ENCODE peak calls at places on chromosomes 11 and 22, in seven cellular contexts. D is IMR-90, X is astrocyte of the cerebellum, G is type B pancreatic cell, I is AG04450, P is cardiac fibroblast, B is thoracic aorta. N is an unnamed sample.
A peak's percentile ranks its signal among the peaks of the same experiment; 100 is the strongest.

GRCh38 chr11:72703281-72704008 is 29.2 kb upstream of the PDE2A start:
- DNase-seq in I (no peak), P (peak; percentile 94), B (no peak), G (no peak), D (peak; percentile 63), X (no peak), N (peak; percentile 75)

GRCh38 chr11:119029340-119030028 is 1.2 kb downstream of the SLC37A4 start:
- DNase-seq in I (no peak), P (no peak), X (no peak), D (no peak), B (no peak), G (no peak), N (no peak)

GRCh38 chr22:46122980-46123693 is 27.2 kb upstream of the PPARA start:
- DNase-seq in B (no peak), G (no peak), D (no peak), P (no peak), X (no peak), I (no peak), N (no peak)

GRCh38 chr22:37906364-37907008 is 389 bp downstream of the MICALL1 start:
- DNase-seq in D (no peak), P (no peak), B (no peak), G (no peak), I (no peak), X (no peak), N (no peak)

GRCh38 chr22:49994361-49995058 is 18.1 kb downstream of the IL17REL start:
- DNase-seq in B (no peak), D (no peak), G (no peak), X (no peak), P (no peak), I (no peak), N (no peak)

GRCh38 chr11:26993965-26994446 is at the start of gene FIBIN:
- DNase-seq in B (no peak), P (peak; percentile 81), G (no peak), D (peak; percentile 70), X (no peak), I (no peak), N (peak; percentile 80)

GRCh38 chr11:119773016-119773415 is 44.0 kb upstream of the NECTIN1 start:
- DNase-seq in I (no peak), P (no peak), B (no peak), D (no peak), X (no peak), G (no peak), N (no peak)

GRCh38 chr11:57248780-57249383 is 11.8 kb upstream of the APLNR start:
- DNase-seq in G (peak; percentile 79), X (no peak), I (peak; percentile 32), B (peak; percentile 5), D (peak; percentile 67), P (peak; percentile 81), N (peak; percentile 73)

GRCh38 chr11:122796128-122796717 is 42.1 kb upstream of the CRTAM start:
- DNase-seq in B (no peak), G (no peak), I (no peak), D (peak; percentile 36), P (peak; percentile 52), X (no peak), N (peak; percentile 56)

GRCh38 chr22:45503816-45504702 is 1.4 kb downstream of the FBLN1 start:
- DNase-seq in P (peak; percentile 54), I (no peak), G (no peak), B (no peak), X (peak; percentile 53), D (peak; percentile 72), N (peak; percentile 69)

GRCh38 chr22:20324139-20324516 is 4.3 kb upstream of the DGCR6L start:
- DNase-seq in B (no peak), G (no peak), P (no peak), X (no peak), I (no peak), D (no peak), N (no peak)

GRCh38 chr11:121930004-121930965 is 185.7 kb downstream of the BLID start:
- DNase-seq in B (no peak), P (peak; percentile 18), D (peak; percentile 13), I (no peak), G (no peak), X (no peak), N (peak; percentile 15)

GRCh38 chr11:520428-521178 is 13.6 kb upstream of the RNH1 start:
- DNase-seq in D (no peak), G (no peak), X (no peak), P (no peak), I (no peak), B (no peak), N (no peak)

GRCh38 chr11:72799441-72799840 is 5.6 kb upstream of the STARD10 start:
- DNase-seq in B (no peak), X (no peak), I (no peak), G (no peak), P (no peak), D (no peak), N (no peak)

GRCh38 chr11:3929232-3929631 is 73.8 kb downstream of the STIM1 start:
- DNase-seq in I (no peak), B (no peak), X (no peak), G (no peak), D (peak; percentile 49), P (no peak), N (no peak)

GRCh38 chr11:96655474-96655873 is 265.7 kb downstream of the JRKL start:
- DNase-seq in X (no peak), P (no peak), G (no peak), D (no peak), B (no peak), I (no peak), N (no peak)

GRCh38 chr11:96098511-96099241 is 174.8 kb upstream of the MTMR2 start:
- DNase-seq in P (peak; percentile 66), I (no peak), G (no peak), B (no peak), D (peak; percentile 59), X (no peak), N (peak; percentile 37)

GRCh38 chr11:67614730-67615454 is 8.2 kb downstream of the NDUFV1 start:
- DNase-seq in P (no peak), D (no peak), I (no peak), X (no peak), G (no peak), B (no peak), N (no peak)

GRCh38 chr11:67617243-67617953 is 10.7 kb downstream of the NDUFV1 start:
- DNase-seq in I (no peak), G (no peak), P (no peak), D (no peak), B (no peak), X (no peak), N (no peak)

GRCh38 chr11:67616431-67617242 is 9.9 kb downstream of the NDUFV1 start:
- DNase-seq in P (no peak), X (no peak), D (no peak), I (no peak), B (no peak), G (no peak), N (no peak)

GRCh38 chr11:67613960-67614715 is 7.4 kb downstream of the NDUFV1 start:
- DNase-seq in I (no peak), P (peak; percentile 51), G (peak; percentile 83), X (no peak), D (peak; percentile 13), B (no peak), N (peak; percentile 24)

GRCh38 chr11:67615455-67616430 is 9.0 kb downstream of the NDUFV1 start:
- DNase-seq in G (peak; percentile 70), P (peak; percentile 15), B (no peak), X (no peak), I (no peak), D (no peak), N (peak; percentile 17)
- TF ChIP-seq CTCF in G (peak; percentile 66), P (peak; percentile 69), B (peak; percentile 37), X (peak; percentile 46), I (peak; percentile 57), D (peak; percentile 45), N (peak; percentile 46)

GRCh38 chr22:35231585-35232084 is 25.7 kb upstream of the HMGXB4 start:
- DNase-seq in P (peak; percentile 72), B (no peak), X (peak; percentile 42), G (peak; percentile 78), D (peak; percentile 55), I (peak; percentile 11), N (peak; percentile 68)
- TF ChIP-seq CTCF in P (peak; percentile 96), B (peak; percentile 60), X (peak; percentile 97), G (peak; percentile 97), D (peak; percentile 75), I (peak; percentile 91), N (peak; percentile 98)

DNA sequence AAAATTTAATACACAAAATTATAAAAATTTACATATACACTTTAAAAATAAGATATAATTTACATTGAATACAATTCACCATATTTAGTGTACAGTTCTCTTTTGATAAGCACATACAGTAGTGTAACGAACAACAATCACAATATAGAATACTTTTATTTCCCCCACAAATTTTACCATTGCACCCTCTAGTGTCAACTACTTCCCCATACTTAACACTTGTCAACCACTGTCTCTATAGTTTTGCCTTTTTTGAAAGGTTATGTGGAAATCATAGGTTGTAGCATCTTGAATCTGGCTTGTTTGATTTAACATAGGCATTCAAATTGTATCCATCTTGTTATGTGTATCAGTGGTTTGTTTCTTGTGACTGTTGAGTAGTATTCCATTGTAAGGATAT is 21.3 kb upstream of the PANX1 start:
- DNase-seq in G (no peak), X (no peak), P (no peak), I (no peak), D (no peak), B (no peak), N (no peak)
- TF ChIP-seq CTCF in G (peak; percentile 17), X (no peak), P (peak; percentile 24), I (peak; percentile 18), D (peak; percentile 8), B (no peak), N (no peak)

GRCh38 chr11:42631223-42631843 is 680.5 kb upstream of the API5 start:
- DNase-seq in B (no peak), G (no peak), I (no peak), P (peak; percentile 16), X (no peak), D (no peak), N (peak; percentile 16)
- TF ChIP-seq CTCF in B (no peak), G (peak; percentile 60), I (no peak), P (peak; percentile 22), X (peak; percentile 11), D (peak; percentile 16), N (peak; percentile 12)

GRCh38 chr22:34946339-34946985 is 119.5 kb upstream of the ISX start:
- DNase-seq in P (no peak), I (no peak), G (no peak), X (no peak), B (no peak), D (no peak), N (no peak)

GRCh38 chr22:34950480-34950879 is 115.5 kb upstream of the ISX start:
- DNase-seq in G (no peak), P (no peak), I (no peak), X (no peak), D (no peak), B (no peak), N (no peak)

DNA sequence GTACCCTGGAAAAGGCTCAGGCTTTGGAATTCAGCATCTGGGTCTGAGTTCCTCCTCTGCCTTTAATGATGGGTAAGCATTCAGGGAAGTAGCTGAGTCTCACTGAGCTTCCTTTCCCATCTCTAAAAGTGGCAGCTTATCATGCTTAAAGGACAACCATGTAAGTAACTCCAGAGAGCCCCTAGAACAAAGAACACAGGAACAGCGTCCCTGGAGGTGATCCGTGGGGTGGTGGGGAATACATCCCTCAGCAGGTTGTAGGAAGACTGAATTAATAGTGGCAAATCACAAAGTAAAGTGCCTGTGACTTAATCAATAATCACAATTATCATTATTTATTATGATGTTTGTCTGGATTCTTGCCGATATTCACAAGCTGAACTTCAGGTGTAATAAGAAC is 114.7 kb upstream of the ISX start:
- DNase-seq in B (no peak), X (no peak), I (no peak), G (no peak), D (no peak), P (no peak), N (no peak)
- TF ChIP-seq CTCF in B (no peak), X (no peak), I (no peak), G (no peak), D (no peak), P (no peak), N (no peak)

GRCh38 chr11:17354070-17354924 is 2.7 kb downstream of the NCR3LG1 start:
- DNase-seq in X (peak; percentile 33), B (peak; percentile 10), D (peak; percentile 79), P (peak; percentile 83), G (no peak), I (peak; percentile 26), N (peak; percentile 84)
- TF ChIP-seq CTCF in X (peak; percentile 76), B (peak; percentile 50), D (peak; percentile 72), P (peak; percentile 62), G (peak; percentile 84), I (peak; percentile 73), N (peak; percentile 70)

N was measured in fibroblast of mammary gland.